ENCODE peak calls at places on chromosomes 6 and 20, in ten cellular contexts. One of them, this sample, is unnamed.
A peak's percentile ranks its signal among the peaks of the same experiment; 100 is the strongest.

GRCh38 chr6:135962731-135963130 is 111.2 kb downstream of the PDE7B start:
- DNase-seq in neuronal stem cell: no peak
- DNase-seq in HCT116: no peak
- DNase-seq in mucosa of descending colon: no peak
- DNase-seq in GM04504: no peak
- DNase-seq in activated T-helper 1 cell treated with anti-CD3 and anti-CD28 coated beads, Interleukin-2, amount 50 U/mL, for 16 hours: no peak
- DNase-seq in SHP77: no peak
- DNase-seq in memory B cell: no peak
- DNase-seq in NCI-H748 treated with DMSO at 0.1 percent for 48 hours: no peak
- DNase-seq in activated naive CD8-positive, alpha-beta T cell treated with anti-CD3 and anti-CD28 coated beads, Interleukin-2, amount 50 U/mL, for 24 hours: no peak
- DNase-seq in this sample: no peak

GRCh38 chr6:31216208-31216898 is 45.9 kb upstream of the POU5F1 start:
- DNase-seq in neuronal stem cell: no peak
- DNase-seq in HCT116: no peak
- DNase-seq in mucosa of descending colon: no peak
- DNase-seq in GM04504: no peak
- DNase-seq in activated T-helper 1 cell treated with anti-CD3 and anti-CD28 coated beads, Interleukin-2, amount 50 U/mL, for 16 hours: no peak
- DNase-seq in SHP77: no peak
- DNase-seq in memory B cell: no peak
- DNase-seq in NCI-H748 treated with DMSO at 0.1 percent for 48 hours: no peak
- DNase-seq in activated naive CD8-positive, alpha-beta T cell treated with anti-CD3 and anti-CD28 coated beads, Interleukin-2, amount 50 U/mL, for 24 hours: no peak
- DNase-seq in this sample: no peak

GRCh38 chr6:133286765-133287164 is 45.6 kb downstream of the EYA4 start:
- DNase-seq in neuronal stem cell: no peak
- DNase-seq in HCT116: no peak
- DNase-seq in mucosa of descending colon: no peak
- DNase-seq in GM04504: no peak
- DNase-seq in activated T-helper 1 cell treated with anti-CD3 and anti-CD28 coated beads, Interleukin-2, amount 50 U/mL, for 16 hours: no peak
- DNase-seq in SHP77: no peak
- DNase-seq in memory B cell: no peak
- DNase-seq in NCI-H748 treated with DMSO at 0.1 percent for 48 hours: no peak
- DNase-seq in activated naive CD8-positive, alpha-beta T cell treated with anti-CD3 and anti-CD28 coated beads, Interleukin-2, amount 50 U/mL, for 24 hours: no peak
- DNase-seq in this sample: no peak

GRCh38 chr6:134041093-134041492 is 11.3 kb downstream of the SLC2A12 start:
- DNase-seq in neuronal stem cell: no peak
- DNase-seq in HCT116: peak; percentile 35
- DNase-seq in mucosa of descending colon: no peak
- DNase-seq in GM04504: peak; percentile 20
- DNase-seq in activated T-helper 1 cell treated with anti-CD3 and anti-CD28 coated beads, Interleukin-2, amount 50 U/mL, for 16 hours: no peak
- DNase-seq in SHP77: no peak
- DNase-seq in memory B cell: no peak
- DNase-seq in NCI-H748 treated with DMSO at 0.1 percent for 48 hours: peak; percentile 29
- DNase-seq in activated naive CD8-positive, alpha-beta T cell treated with anti-CD3 and anti-CD28 coated beads, Interleukin-2, amount 50 U/mL, for 24 hours: no peak
- DNase-seq in this sample: no peak

GRCh38 chr6:45981046-45981445 is 34.6 kb downstream of the CLIC5 start:
- DNase-seq in neuronal stem cell: no peak
- DNase-seq in HCT116: no peak
- DNase-seq in mucosa of descending colon: no peak
- DNase-seq in GM04504: no peak
- DNase-seq in activated T-helper 1 cell treated with anti-CD3 and anti-CD28 coated beads, Interleukin-2, amount 50 U/mL, for 16 hours: no peak
- DNase-seq in SHP77: no peak
- DNase-seq in memory B cell: no peak
- DNase-seq in NCI-H748 treated with DMSO at 0.1 percent for 48 hours: no peak
- DNase-seq in activated naive CD8-positive, alpha-beta T cell treated with anti-CD3 and anti-CD28 coated beads, Interleukin-2, amount 50 U/mL, for 24 hours: no peak
- DNase-seq in this sample: no peak

GRCh38 chr20:51752343-51752951 is 15.7 kb downstream of the ATP9A start:
- DNase-seq in neuronal stem cell: no peak
- DNase-seq in HCT116: no peak
- DNase-seq in mucosa of descending colon: no peak
- DNase-seq in GM04504: peak; percentile 68
- DNase-seq in activated T-helper 1 cell treated with anti-CD3 and anti-CD28 coated beads, Interleukin-2, amount 50 U/mL, for 16 hours: no peak
- DNase-seq in SHP77: no peak
- DNase-seq in memory B cell: no peak
- DNase-seq in NCI-H748 treated with DMSO at 0.1 percent for 48 hours: no peak
- DNase-seq in activated naive CD8-positive, alpha-beta T cell treated with anti-CD3 and anti-CD28 coated beads, Interleukin-2, amount 50 U/mL, for 24 hours: no peak
- DNase-seq in this sample: no peak

GRCh38 chr6:131136021-131136847 is 967 bp downstream of the AKAP7 start:
- DNase-seq in neuronal stem cell: no peak
- DNase-seq in HCT116: no peak
- DNase-seq in mucosa of descending colon: no peak
- DNase-seq in GM04504: peak; percentile 16
- DNase-seq in activated T-helper 1 cell treated with anti-CD3 and anti-CD28 coated beads, Interleukin-2, amount 50 U/mL, for 16 hours: no peak
- DNase-seq in SHP77: no peak
- DNase-seq in memory B cell: no peak
- DNase-seq in NCI-H748 treated with DMSO at 0.1 percent for 48 hours: no peak
- DNase-seq in activated naive CD8-positive, alpha-beta T cell treated with anti-CD3 and anti-CD28 coated beads, Interleukin-2, amount 50 U/mL, for 24 hours: peak; percentile 7
- DNase-seq in this sample: no peak

GRCh38 chr20:25341716-25342680 is 48.6 kb downstream of the ABHD12 start:
- DNase-seq in neuronal stem cell: no peak
- DNase-seq in HCT116: no peak
- DNase-seq in mucosa of descending colon: no peak
- DNase-seq in GM04504: peak; percentile 21
- DNase-seq in activated T-helper 1 cell treated with anti-CD3 and anti-CD28 coated beads, Interleukin-2, amount 50 U/mL, for 16 hours: no peak
- DNase-seq in SHP77: peak; percentile 67
- DNase-seq in memory B cell: no peak
- DNase-seq in NCI-H748 treated with DMSO at 0.1 percent for 48 hours: no peak
- DNase-seq in activated naive CD8-positive, alpha-beta T cell treated with anti-CD3 and anti-CD28 coated beads, Interleukin-2, amount 50 U/mL, for 24 hours: no peak
- DNase-seq in this sample: peak; percentile 7

GRCh38 chr6:168525926-168526630 is 85.1 kb downstream of the SMOC2 start:
- DNase-seq in neuronal stem cell: no peak
- DNase-seq in HCT116: no peak
- DNase-seq in mucosa of descending colon: no peak
- DNase-seq in GM04504: no peak
- DNase-seq in activated T-helper 1 cell treated with anti-CD3 and anti-CD28 coated beads, Interleukin-2, amount 50 U/mL, for 16 hours: no peak
- DNase-seq in SHP77: no peak
- DNase-seq in memory B cell: no peak
- DNase-seq in NCI-H748 treated with DMSO at 0.1 percent for 48 hours: no peak
- DNase-seq in activated naive CD8-positive, alpha-beta T cell treated with anti-CD3 and anti-CD28 coated beads, Interleukin-2, amount 50 U/mL, for 24 hours: no peak
- DNase-seq in this sample: no peak

GRCh38 chr6:88455317-88455716 is 289.2 kb upstream of the CNR1 start:
- DNase-seq in neuronal stem cell: no peak
- DNase-seq in HCT116: no peak
- DNase-seq in mucosa of descending colon: no peak
- DNase-seq in GM04504: no peak
- DNase-seq in activated T-helper 1 cell treated with anti-CD3 and anti-CD28 coated beads, Interleukin-2, amount 50 U/mL, for 16 hours: no peak
- DNase-seq in SHP77: no peak
- DNase-seq in memory B cell: no peak
- DNase-seq in NCI-H748 treated with DMSO at 0.1 percent for 48 hours: no peak
- DNase-seq in activated naive CD8-positive, alpha-beta T cell treated with anti-CD3 and anti-CD28 coated beads, Interleukin-2, amount 50 U/mL, for 24 hours: no peak
- DNase-seq in this sample: no peak